ENCODE peak calls at places on chromosome 14, in four cellular contexts. G is H1, M is HepG2, O is K562. A is an unnamed sample.

GRCh38 chr14:104025481-104025975 is 60.0 kb upstream of the ASPG start:
- DNase-seq in G (no peak), M (no peak), O (no peak), A (no peak)

GRCh38 chr14:105838591-105839424 is 312.4 kb downstream of the TMEM121 start:
- DNase-seq in G (no peak), M (no peak), O (no peak), A (no peak)

GRCh38 chr14:29150659-29151058 is 384.1 kb downstream of the FOXG1 start:
- DNase-seq in G (no peak), M (no peak), O (no peak), A (no peak)

GRCh38 chr14:76053576-76054369 is 68.2 kb downstream of the IFT43 start:
- DNase-seq in G (no peak), M (no peak), O (no peak), A (no peak)

GRCh38 chr14:64611358-64612020 is 61.7 kb downstream of the PPP1R36 start:
- DNase-seq in G (no peak), M (no peak), O (no peak), A (no peak)

GRCh38 chr14:106346534-106347290 is 820.3 kb downstream of the TMEM121 start:
- DNase-seq in G (no peak), M (no peak), O (no peak), A (no peak)

GRCh38 chr14:61555056-61555838 is 140.1 kb upstream of the HIF1A start:
- DNase-seq in G (no peak), M (no peak), O (no peak), A (no peak)

GRCh38 chr14:68685419-68686211 is 107.3 kb downstream of the ZFP36L1 start:
- DNase-seq in G (no peak), M (peak), O (no peak), A (peak)

GRCh38 chr14:90388982-90389381 is 7.8 kb upstream of the CALM1 start:
- DNase-seq in G (no peak), M (no peak), O (no peak), A (no peak)
- TF ChIP-seq BRCA1 in G (no peak), M (no peak), O (no peak), A (no peak)

GRCh38 chr14:51138353-51139103 is 43.6 kb upstream of the TRIM9 start:
- DNase-seq in G (no peak), M (no peak), O (no peak), A (no peak)
- TF ChIP-seq BRCA1 in G (no peak), M (no peak), O (no peak), A (no peak)

GRCh38 chr14:94239416-94239815 is 53.7 kb downstream of the SERPINA10 start:
- DNase-seq in G (no peak), M (no peak), O (no peak), A (no peak)
- TF ChIP-seq BRCA1 in G (no peak), M (no peak), O (no peak), A (no peak)

GRCh38 chr14:72404106-72404774 is 472.0 kb downstream of the RGS6 start:
- DNase-seq in G (no peak), M (no peak), O (no peak), A (no peak)

GRCh38 chr14:72402429-72402772 is 470.2 kb downstream of the RGS6 start:
- DNase-seq in G (no peak), M (no peak), O (no peak), A (no peak)

GRCh38 chr14:72404998-72405397 is 472.8 kb downstream of the RGS6 start:
- DNase-seq in G (no peak), M (no peak), O (no peak), A (no peak)

GRCh38 chr14:72401632-72402428 is 469.6 kb downstream of the RGS6 start:
- DNase-seq in G (no peak), M (no peak), O (no peak), A (no peak)
- TF ChIP-seq BRCA1 in G (no peak), M (no peak), O (no peak), A (no peak)

GRCh38 chr14:60093088-60093487 is 1.4 kb downstream of the PCNX4 start:
- DNase-seq in G (no peak), M (no peak), O (no peak), A (no peak)

GRCh38 chr14:60091550-60092511 is at the start of gene PCNX4:
- DNase-seq in G (peak), M (peak), O (peak), A (peak)

GRCh38 chr14:60093606-60094005 is 1.9 kb downstream of the PCNX4 start:
- DNase-seq in G (no peak), M (no peak), O (no peak), A (no peak)

GRCh38 chr14:60090864-60091519 is 731 bp upstream of the PCNX4 start:
- DNase-seq in G (no peak), M (no peak), O (peak), A (no peak)

DNA sequence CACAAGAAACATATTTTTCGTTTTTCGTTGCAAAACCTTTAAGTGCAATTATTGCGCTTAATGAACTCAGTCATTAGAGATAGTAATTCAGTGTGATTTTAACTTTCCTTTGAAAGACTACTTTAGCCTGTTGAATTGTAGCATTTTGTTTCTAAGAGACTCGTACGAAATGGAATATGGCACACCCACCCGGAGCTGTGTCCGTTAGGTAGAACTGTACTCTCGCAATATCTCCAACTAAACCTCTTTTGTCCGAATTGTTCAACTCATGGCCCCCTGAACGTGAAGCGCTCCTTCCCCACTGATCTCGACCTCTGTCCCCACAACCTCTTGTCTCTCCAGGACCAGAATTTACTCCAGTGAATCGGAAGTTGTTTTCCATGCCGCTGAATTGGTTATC is 793 bp downstream of the PCNX4 start:
- DNase-seq in G (no peak), M (peak), O (peak), A (no peak)
- TF ChIP-seq BRCA1 in G (no peak), M (no peak), O (no peak), A (no peak)

A was measured in GM12878.